ENCODE peak calls at places on chromosomes 2 and 18, in seven cellular contexts. E is Peyer's patch, S is type B pancreatic cell, X is A549, C is H9, V is stomach, M is AG04449. J is an unnamed sample.

GRCh38 chr18:75223687-75224347 is 13.2 kb downstream of the TSHZ1 start:
- DNase-seq in E (no peak), S (no peak), X (no peak), C (no peak), V (no peak), M (no peak), J (no peak)

GRCh38 chr2:16462965-16463364 is 202.7 kb downstream of the CYRIA start:
- DNase-seq in E (no peak), S (no peak), X (no peak), C (no peak), V (no peak), M (no peak), J (no peak)

GRCh38 chr2:42055573-42056514 is 8.0 kb downstream of the PKDCC start:
- DNase-seq in E (no peak), S (no peak), X (peak; percentile 65), C (no peak), V (peak; percentile 62), M (no peak), J (no peak)

GRCh38 chr2:35989523-35989922 is 366.1 kb upstream of the CRIM1 start:
- DNase-seq in E (no peak), S (no peak), X (peak; percentile 29), C (peak; percentile 52), V (no peak), M (no peak), J (no peak)

GRCh38 chr2:240932001-240932723 is 26.0 kb downstream of the CROCC2 start:
- DNase-seq in E (no peak), S (no peak), X (no peak), C (peak; percentile 24), V (peak; percentile 17), M (no peak), J (peak; percentile 70)

GRCh38 chr2:105739944-105740734 is 4.6 kb upstream of the NCK2 start:
- DNase-seq in E (no peak), S (no peak), X (no peak), C (no peak), V (no peak), M (no peak), J (no peak)

GRCh38 chr2:232324778-232325177 is 53.8 kb upstream of the ALPP start:
- DNase-seq in E (no peak), S (no peak), X (no peak), C (peak; percentile 14), V (no peak), M (no peak), J (no peak)

GRCh38 chr2:2057125-2057721 is 273.9 kb downstream of the MYT1L start:
- DNase-seq in E (peak; percentile 29), S (no peak), X (peak; percentile 31), C (peak; percentile 75), V (peak; percentile 33), M (no peak), J (no peak)

GRCh38 chr18:60130289-60130688 is 230.5 kb downstream of the PMAIP1 start:
- DNase-seq in E (no peak), S (no peak), X (no peak), C (no peak), V (no peak), M (no peak), J (no peak)

GRCh38 chr18:72086421-72086820 is 457.7 kb downstream of the CBLN2 start:
- DNase-seq in E (no peak), S (no peak), X (peak; percentile 32), C (no peak), V (no peak), M (no peak), J (no peak)

GRCh38 chr2:82896117-82896516 is 1563.0 kb downstream of the SUCLG1 start:
- DNase-seq in E (no peak), S (no peak), X (no peak), C (no peak), V (no peak), M (no peak), J (no peak)

GRCh38 chr2:30514134-30514860 is 67.3 kb downstream of the LCLAT1 start:
- DNase-seq in E (no peak), S (no peak), X (no peak), C (no peak), V (no peak), M (no peak), J (no peak)

GRCh38 chr2:100975521-100975785 is 26.6 kb upstream of the RPL31 start:
- DNase-seq in E (no peak), S (no peak), X (no peak), C (no peak), V (no peak), M (no peak), J (no peak)
- TF ChIP-seq CTCF in E (no peak), S (no peak), X (no peak), C (no peak), V (no peak), M (no peak), J (no peak)

GRCh38 chr2:102451968-102452367 is 21.1 kb upstream of the SLC9A4 start:
- DNase-seq in E (no peak), S (no peak), X (no peak), C (no peak), V (no peak), M (no peak), J (no peak)
- TF ChIP-seq CTCF in E (no peak), S (no peak), X (no peak), C (peak; percentile 21), V (no peak), M (no peak), J (no peak)

GRCh38 chr2:134367216-134367615 is 113.3 kb downstream of the MGAT5 start:
- DNase-seq in E (no peak), S (no peak), X (no peak), C (no peak), V (no peak), M (no peak), J (no peak)

GRCh38 chr2:134366359-134366758 is 112.5 kb downstream of the MGAT5 start:
- DNase-seq in E (no peak), S (no peak), X (no peak), C (no peak), V (no peak), M (no peak), J (no peak)

GRCh38 chr2:134367915-134368911 is 114.3 kb downstream of the MGAT5 start:
- DNase-seq in E (no peak), S (no peak), X (no peak), C (no peak), V (peak; percentile 58), M (no peak), J (no peak)

GRCh38 chr2:134362751-134363150 is 108.9 kb downstream of the MGAT5 start:
- DNase-seq in E (no peak), S (no peak), X (no peak), C (no peak), V (no peak), M (no peak), J (no peak)

DNA sequence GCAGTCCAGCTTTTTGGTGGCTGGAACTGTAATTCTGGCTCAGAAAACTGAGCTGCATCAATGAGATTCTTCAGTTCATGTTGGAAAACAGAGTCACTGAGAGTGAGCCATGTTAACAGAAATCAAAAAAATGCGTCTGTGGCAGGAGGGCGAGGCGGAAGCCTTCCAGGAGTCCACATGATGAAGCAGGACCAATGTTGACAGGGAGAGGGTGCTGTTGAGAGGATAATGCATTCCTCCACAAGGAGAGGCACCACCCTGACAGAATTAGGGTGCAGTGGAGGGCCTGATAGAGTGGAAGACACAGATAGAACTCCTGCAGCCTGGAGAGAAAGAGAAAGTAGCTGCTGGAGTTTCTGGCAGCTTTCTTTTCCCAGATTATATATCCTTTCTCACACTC is 111.5 kb downstream of the MGAT5 start:
- DNase-seq in E (no peak), S (no peak), X (peak; percentile 20), C (peak; percentile 43), V (no peak), M (no peak), J (no peak)
- TF ChIP-seq CTCF in E (peak; percentile 19), S (peak; percentile 24), X (no peak), C (peak; percentile 57), V (no peak), M (peak; percentile 8), J (no peak)

GRCh38 chr2:88831792-88832248 is 140.3 kb downstream of the RPIA start:
- DNase-seq in E (peak; percentile 89), S (no peak), X (peak; percentile 66), C (no peak), V (peak; percentile 65), M (no peak), J (no peak)
- TF ChIP-seq CTCF in E (peak; percentile 72), S (peak; percentile 57), X (peak; percentile 47), C (peak; percentile 61), V (peak; percentile 28), M (peak; percentile 61), J (peak; percentile 31)

GRCh38 chr18:22170421-22171262 is 1.3 kb downstream of the GATA6 start:
- DNase-seq in E (no peak), S (no peak), X (peak; percentile 27), C (peak; percentile 47), V (no peak), M (no peak), J (peak; percentile 87)

GRCh38 chr18:22169889-22170420 is 566 bp downstream of the GATA6 start:
- DNase-seq in E (no peak), S (no peak), X (no peak), C (no peak), V (no peak), M (no peak), J (no peak)

GRCh38 chr18:22167471-22168151 is 1.8 kb upstream of the GATA6 start:
- DNase-seq in E (no peak), S (no peak), X (peak; percentile 37), C (peak; percentile 65), V (no peak), M (no peak), J (no peak)

GRCh38 chr18:22168360-22168921 is 948 bp upstream of the GATA6 start:
- DNase-seq in E (no peak), S (no peak), X (peak; percentile 45), C (peak; percentile 52), V (peak; percentile 72), M (no peak), J (no peak)

DNA sequence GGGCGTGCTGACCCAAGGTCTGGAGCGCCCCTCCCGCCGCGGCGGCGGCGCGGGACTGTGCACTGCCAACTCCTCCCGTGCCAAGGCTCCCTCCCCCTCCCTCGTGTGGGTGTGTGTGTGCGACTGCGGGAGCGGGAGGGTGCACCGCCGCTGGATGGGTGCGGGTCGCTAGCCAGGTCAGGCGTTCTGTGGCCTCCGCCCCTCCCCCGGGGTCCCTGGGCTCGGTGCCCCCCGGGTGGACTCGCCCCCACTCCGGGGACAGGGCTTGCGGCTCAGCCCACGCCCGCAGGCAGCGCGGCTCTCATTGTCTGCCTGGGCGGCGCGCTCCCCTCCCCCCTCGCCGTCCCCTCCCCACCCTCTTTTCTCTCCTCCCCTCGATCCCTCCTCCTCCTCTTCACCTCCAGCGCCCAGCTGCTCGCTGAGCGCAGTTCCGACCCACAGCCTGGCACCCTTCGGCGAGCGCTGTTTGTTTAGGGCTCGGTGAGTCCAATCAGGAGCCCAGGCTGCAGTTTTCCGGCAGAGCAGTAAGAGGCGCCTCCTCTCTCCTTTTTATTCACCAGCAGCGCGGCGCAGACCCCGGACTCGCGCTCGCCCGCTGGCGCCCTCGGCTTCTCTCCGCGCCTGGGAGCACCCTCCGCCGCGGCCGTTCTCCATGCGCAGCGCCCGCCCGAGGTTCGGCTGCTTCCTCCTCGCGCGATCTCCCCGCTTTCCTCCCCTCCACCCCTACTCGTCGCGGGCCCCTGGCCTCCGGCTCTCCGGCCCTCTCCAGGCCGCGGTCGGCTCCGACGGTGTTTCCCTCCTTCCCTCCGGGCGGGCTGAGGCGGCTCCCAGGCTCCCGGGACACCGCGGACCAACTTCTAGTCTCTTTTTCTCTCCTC is at the start of gene GATA6:
- DNase-seq in E (peak; percentile 31), S (peak; percentile 83), X (peak; percentile 85), C (peak; percentile 90), V (peak; percentile 95), M (peak; percentile 45), J (peak; percentile 92)
- TF ChIP-seq CTCF in E (peak; percentile 57), S (peak; percentile 49), X (peak; percentile 38), C (peak; percentile 34), V (peak; percentile 23), M (peak; percentile 67), J (peak; percentile 68)